ENCODE peak calls at places on chromosomes 4 and X, in five cellular contexts. A is activated CD4-positive, alpha-beta T cell treated with anti-CD3 and anti-CD28 coated beads, Interleukin-2, amount 10 ng/mL, durations not matched to agents 7 days and 5 days; R is Kasumi-1; D is suprapubic skin; E is ureter. W is an unnamed sample.

GRCh38 chr4:153294631-153295030 is 49.9 kb upstream of the MND1 start:
- DNase-seq in A (no peak), R (no peak), D (no peak), E (no peak), W (no peak)

GRCh38 chr4:158670975-158671664 is 567 bp downstream of the C4orf46 start:
- DNase-seq in A (peak), R (peak), D (peak), E (peak), W (peak)

GRCh38 chrX:130095249-130095648 is 15.0 kb downstream of the ELF4 start:
- DNase-seq in A (no peak), R (no peak), D (no peak), E (no peak), W (no peak)

GRCh38 chrX:132497432-132497831 is 8.6 kb upstream of the MBNL3 start:
- DNase-seq in A (no peak), R (no peak), D (no peak), E (no peak), W (no peak)

GRCh38 chr4:154137320-154137905 is 348.5 kb upstream of the SFRP2 start:
- DNase-seq in A (no peak), R (no peak), D (no peak), E (no peak), W (no peak)

GRCh38 chrX:147565239-147565638 is 346.5 kb upstream of the FMR1 start:
- DNase-seq in A (no peak), R (no peak), D (no peak), E (no peak), W (no peak)

GRCh38 chr4:128159967-128160366 is 98.9 kb downstream of the LARP1B start:
- DNase-seq in A (no peak), R (no peak), D (no peak), E (no peak), W (no peak)

GRCh38 chrX:48896611-48897011 is 957 bp downstream of the TIMM17B start:
- DNase-seq in A (no peak), R (no peak), D (peak), E (no peak), W (no peak)